ENCODE peak calls at places on chromosomes 6 and 20, in four cellular contexts. R is astrocyte, V is mammary epithelial cell, K is ovary. D is an unnamed sample. For H3K27me3 and H3K9me3, the result is how much of the 10 kb centered on the place peaks cover.

GRCh38 chr6:21594427-21595264 is 1.1 kb downstream of the SOX4 start:
- DNase-seq in R (peak), K (peak), V (peak), D (peak)

GRCh38 chr6:144447487-144447886 is 162.4 kb downstream of the UTRN start:
- DNase-seq in V (peak), K (no peak), R (peak), D (no peak)

GRCh38 chr20:48676795-48677447 is 150.9 kb downstream of the PREX1 start:
- DNase-seq in R (no peak), V (no peak), K (no peak), D (no peak)

GRCh38 chr6:36436466-36436865 is 6.2 kb downstream of the PXT1 start:
- DNase-seq in R (peak), K (no peak), V (no peak), D (no peak)

GRCh38 chr6:101126501-101126900 is 245.4 kb upstream of the ASCC3 start:
- DNase-seq in K (no peak), V (no peak), R (no peak), D (no peak)

GRCh38 chr6:23522751-23523527 is 603.1 kb upstream of the NRSN1 start:
- DNase-seq in K (no peak), R (no peak), V (no peak), D (no peak)

GRCh38 chr20:36309643-36310042 is 3.5 kb downstream of the DLGAP4 start:
- DNase-seq in K (no peak), V (no peak), R (no peak), D (no peak)

GRCh38 chr20:25310921-25311728 is 63.2 kb downstream of the PYGB start:
- DNase-seq in R (peak), V (no peak), K (no peak), D (peak)

GRCh38 chr6:4188801-4189200 is 53.4 kb upstream of the ECI2 start:
- DNase-seq in R (no peak), V (no peak), K (no peak), D (no peak)

GRCh38 chr6:116060572-116061283 is at the start of gene FRK:
- DNase-seq in V (peak), R (no peak), K (peak), D (no peak)

GRCh38 chr6:157770946-157771345 is 52.1 kb upstream of the SNX9 start:
- DNase-seq in R (peak), V (peak), K (no peak), D (no peak)

DNA sequence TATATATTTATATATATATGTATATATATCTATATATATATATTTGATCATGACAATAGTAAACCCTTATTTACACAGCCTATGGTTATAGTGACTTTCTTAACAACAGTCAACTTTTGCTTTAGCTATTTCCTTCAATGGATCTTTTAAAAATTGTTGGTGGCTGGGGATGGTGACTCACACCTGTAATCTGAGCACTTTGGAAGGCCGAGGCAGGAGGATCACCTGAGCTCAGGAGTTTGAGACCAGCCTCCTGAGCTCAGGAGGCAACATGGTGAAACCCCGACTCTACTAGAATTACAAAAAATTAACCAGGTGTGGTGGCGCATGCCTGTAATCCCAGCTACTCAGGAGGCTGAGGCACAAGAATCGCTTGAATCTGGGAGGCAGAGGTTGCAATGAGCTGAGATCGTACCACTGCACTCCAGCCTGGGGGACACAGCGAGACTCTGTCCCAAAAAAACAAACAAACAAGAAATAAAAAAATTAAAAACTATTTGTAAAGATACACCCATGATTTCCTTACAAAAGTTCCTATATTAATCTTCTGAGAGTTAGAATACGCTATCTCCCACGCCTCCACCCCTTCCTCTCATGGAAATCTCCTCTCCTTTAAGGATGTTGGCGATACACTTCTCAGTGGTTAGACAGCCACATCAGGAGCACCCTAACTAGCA is 29.2 kb upstream of the CNKSR3 start:
- DNase-seq in V (no peak), R (no peak), K (no peak), D (no peak)
- H3K27me3 ChIP-seq in V (under half), R (under half), K (under half), D (under half)

DNA sequence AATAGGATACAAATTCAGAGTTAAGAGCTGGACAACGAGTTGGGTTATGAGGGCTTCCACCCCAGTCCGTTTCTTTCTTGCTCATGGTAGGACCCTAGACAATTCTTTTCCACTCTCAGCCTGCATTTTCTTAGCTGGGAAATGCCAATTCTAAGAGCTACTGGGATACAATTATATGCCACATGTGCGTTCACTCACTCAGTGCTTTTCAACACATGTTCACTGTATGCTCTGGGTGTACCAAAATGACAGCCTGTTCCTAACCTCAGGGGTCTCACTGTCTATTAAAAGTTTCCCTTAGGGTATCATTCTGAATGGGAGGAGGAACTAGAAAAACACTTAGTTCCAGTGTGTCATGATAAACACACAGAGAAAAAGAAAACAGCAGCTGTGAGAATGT is 505 bp upstream of the DEFB115 start:
- DNase-seq in R (no peak), V (no peak), K (no peak), D (no peak)
- H3K9me3 ChIP-seq in R (under half), V (under half), K (under half), D (under half)

GRCh38 chr20:38098952-38099351 is 65.4 kb downstream of the RPRD1B start:
- DNase-seq in V (no peak), R (no peak), K (no peak), D (no peak)
- H3K4me3 ChIP-seq in V (no peak), R (no peak), K (no peak), D (no peak)

GRCh38 chr20:46030290-46031013 is 1.4 kb downstream of the SLC12A5 start:
- DNase-seq in R (no peak), V (no peak), K (no peak), D (no peak)

GRCh38 chr20:46025376-46025783 is 3.6 kb upstream of the SLC12A5 start:
- DNase-seq in K (no peak), V (no peak), R (no peak), D (no peak)

GRCh38 chr20:46028772-46029371 is at the start of gene SLC12A5:
- DNase-seq in V (no peak), K (no peak), R (no peak), D (no peak)

GRCh38 chr20:46028110-46028509 is 905 bp upstream of the SLC12A5 start:
- DNase-seq in V (no peak), K (no peak), R (no peak), D (no peak)

GRCh38 chr20:46027245-46027853 is 1.7 kb upstream of the SLC12A5 start:
- DNase-seq in K (peak), R (peak), V (peak), D (no peak)
- H3K27me3 ChIP-seq in K (under half), R (under half), V (under half), D (under half)

D was measured in tibial nerve.